ENCODE peak calls at places on chromosomes 2 and 18, in six cellular contexts. M is brain microvascular endothelial cell, N is breast epithelium, U is DND-41, C is left ventricle myocardium inferior, G is spleen. Y is an unnamed sample.
A peak's percentile ranks its signal among the peaks of the same experiment; 100 is the strongest.

GRCh38 chr2:191643425-191643824 is 34.5 kb upstream of the NABP1 start:
- DNase-seq in M (no peak), N (no peak), U (no peak), C (no peak), G (no peak), Y (no peak)

GRCh38 chr2:189151897-189152296 is 27.7 kb downstream of the COL5A2 start:
- DNase-seq in M (no peak), N (no peak), U (no peak), C (no peak), G (no peak), Y (no peak)

GRCh38 chr18:36711813-36712444 is 116.9 kb downstream of the TPGS2 start:
- DNase-seq in M (peak; percentile 75), N (no peak), U (no peak), C (peak; percentile 23), G (no peak), Y (peak; percentile 92)

GRCh38 chr18:79385749-79386341 is 9.9 kb upstream of the NFATC1 start:
- DNase-seq in M (no peak), N (no peak), U (no peak), C (no peak), G (peak; percentile 63), Y (peak; percentile 30)

GRCh38 chr18:26981373-26982082 is 116.0 kb upstream of the AQP4 start:
- DNase-seq in M (no peak), N (no peak), U (no peak), C (no peak), G (no peak), Y (no peak)

GRCh38 chr18:7002107-7002506 is 115.5 kb downstream of the LAMA1 start:
- DNase-seq in M (no peak), N (no peak), U (no peak), C (no peak), G (no peak), Y (no peak)

GRCh38 chr2:102397167-102397566 is 25.8 kb upstream of the IL18RAP start:
- DNase-seq in M (no peak), N (no peak), U (no peak), C (no peak), G (no peak), Y (no peak)

GRCh38 chr2:197152451-197153228 is 157.9 kb downstream of the ANKRD44 start:
- DNase-seq in M (peak; percentile 75), N (no peak), U (no peak), C (no peak), G (peak; percentile 83), Y (peak; percentile 27)

GRCh38 chr2:12950957-12951656 is 234.4 kb downstream of the TRIB2 start:
- DNase-seq in M (peak; percentile 78), N (no peak), U (peak; percentile 42), C (no peak), G (no peak), Y (peak; percentile 70)

GRCh38 chr2:227862227-227862740 is 9.1 kb upstream of the DAW1 start:
- DNase-seq in M (peak; percentile 79), N (no peak), U (peak; percentile 7), C (no peak), G (no peak), Y (no peak)

GRCh38 chr2:219228745-219229374 is 576 bp downstream of the ATG9A start:
- DNase-seq in M (no peak), N (no peak), U (no peak), C (no peak), G (peak; percentile 94), Y (no peak)

GRCh38 chr2:74991977-74992376 is 33.5 kb downstream of the POLE4 start:
- DNase-seq in M (peak; percentile 32), N (no peak), U (no peak), C (no peak), G (no peak), Y (peak; percentile 51)

GRCh38 chr2:127581050-127581345 is 45.5 kb downstream of the MYO7B start:
- DNase-seq in M (no peak), N (no peak), U (no peak), C (no peak), G (peak; percentile 41), Y (no peak)

GRCh38 chr2:158740591-158740990 is 54.5 kb upstream of the DAPL1 start:
- DNase-seq in M (peak; percentile 40), N (no peak), U (no peak), C (no peak), G (no peak), Y (peak; percentile 57)

GRCh38 chr2:234494361-234495075 is 2.4 kb downstream of the ARL4C start:
- DNase-seq in M (peak; percentile 55), N (no peak), U (peak; percentile 47), C (no peak), G (no peak), Y (peak; percentile 54)

GRCh38 chr2:174692256-174692830 is 71.9 kb downstream of the CHRNA1 start:
- DNase-seq in M (no peak), N (no peak), U (no peak), C (no peak), G (no peak), Y (peak; percentile 17)

GRCh38 chr2:231709636-231709980 is 1.3 kb downstream of the PTMA start:
- DNase-seq in M (no peak), N (no peak), U (peak; percentile 46), C (peak; percentile 51), G (peak; percentile 92), Y (no peak)

GRCh38 chr2:29802976-29803375 is 118.4 kb downstream of the ALK start:
- DNase-seq in M (no peak), N (no peak), U (no peak), C (no peak), G (no peak), Y (peak; percentile 7)

GRCh38 chr2:215423234-215423633 is 12.6 kb downstream of the FN1 start:
- DNase-seq in M (peak; percentile 27), N (no peak), U (no peak), C (no peak), G (no peak), Y (peak; percentile 24)

GRCh38 chr2:157751462-157752058 is 122.9 kb upstream of the ACVR1C start:
- DNase-seq in M (peak; percentile 36), N (peak; percentile 83), U (peak; percentile 15), C (no peak), G (no peak), Y (no peak)

GRCh38 chr18:74587446-74587845 is 10.2 kb upstream of the ZNF407 start:
- DNase-seq in M (no peak), N (no peak), U (no peak), C (no peak), G (no peak), Y (no peak)

GRCh38 chr2:107412981-107413380 is 413.7 kb upstream of the RGPD4 start:
- DNase-seq in M (peak; percentile 48), N (no peak), U (no peak), C (no peak), G (no peak), Y (no peak)

GRCh38 chr2:203973000-203973399 is 36.4 kb downstream of the ICOS start:
- DNase-seq in M (no peak), N (no peak), U (no peak), C (no peak), G (no peak), Y (no peak)

GRCh38 chr2:237714690-237715458 is 83.7 kb upstream of the RBM44 start:
- DNase-seq in M (peak; percentile 78), N (no peak), U (no peak), C (no peak), G (no peak), Y (no peak)

GRCh38 chr2:239608723-239609122 is 207.9 kb upstream of the HDAC4 start:
- DNase-seq in M (no peak), N (no peak), U (no peak), C (no peak), G (peak; percentile 71), Y (no peak)

GRCh38 chr2:95381212-95382127 is 21.0 kb upstream of the FAHD2A start:
- DNase-seq in M (no peak), N (peak; percentile 33), U (no peak), C (no peak), G (no peak), Y (no peak)

GRCh38 chr2:52976132-52976949 is 791.3 kb upstream of the CHAC2 start:
- DNase-seq in M (peak; percentile 33), N (no peak), U (no peak), C (no peak), G (no peak), Y (peak; percentile 17)

DNA sequence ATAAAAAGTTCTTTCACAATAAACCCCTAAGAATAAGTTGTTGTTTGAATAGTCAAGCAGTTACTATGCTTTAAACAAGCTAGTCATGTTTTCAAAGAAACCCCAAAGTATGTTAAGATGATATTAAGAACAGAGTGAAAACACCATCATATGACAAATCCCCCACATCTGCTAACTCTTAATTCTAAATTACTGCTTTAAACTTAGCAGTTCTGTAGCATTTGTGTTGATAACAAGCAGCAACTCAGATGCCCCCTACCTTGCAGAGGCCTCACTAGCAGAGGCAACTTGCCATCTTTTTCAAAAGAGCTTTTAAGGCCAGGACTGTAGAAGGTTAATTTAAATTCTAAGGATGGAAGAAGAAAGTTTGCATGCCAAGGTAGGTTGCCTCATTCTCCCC is 376.2 kb downstream of the SETBP1 start:
- DNase-seq in M (no peak), N (no peak), U (no peak), C (no peak), G (no peak), Y (peak; percentile 34)
- TF ChIP-seq CTCF in M (no peak), N (no peak), U (no peak), C (no peak), G (no peak), Y (no peak)

GRCh38 chr2:104873689-104874054 is 19.8 kb downstream of the POU3F3 start:
- DNase-seq in M (no peak), N (no peak), U (no peak), C (no peak), G (peak; percentile 72), Y (no peak)
- H3K4me3 ChIP-seq in M (no peak overlapping the region), N (peak overlapping the region; percentile 59), U (no peak overlapping the region), C (peak overlapping the region; percentile 72), G (peak overlapping the region; percentile 80), Y (no peak overlapping the region)

DNA sequence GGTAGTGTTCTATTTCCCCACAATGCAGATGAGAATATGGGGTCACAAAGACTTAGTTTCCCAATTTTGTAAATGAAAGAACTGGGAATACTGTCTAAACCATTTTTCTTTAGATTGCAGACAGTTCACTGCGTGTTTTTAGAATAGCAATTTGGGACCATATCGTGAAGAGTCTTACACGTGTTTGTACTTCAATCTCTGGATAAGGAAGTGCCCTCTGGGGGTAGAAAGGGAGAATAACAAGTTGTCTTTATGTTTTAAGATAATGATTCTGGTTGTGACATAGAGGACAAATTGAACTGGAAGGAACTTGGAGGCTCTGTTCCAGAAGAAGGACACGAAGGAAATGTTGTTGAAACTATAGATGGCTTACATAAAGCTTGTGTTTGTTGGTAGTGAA is 457.7 kb downstream of the CBLN2 start:
- DNase-seq in M (no peak), N (no peak), U (no peak), C (no peak), G (no peak), Y (no peak)
- TF ChIP-seq CTCF in M (peak; percentile 43), N (peak; percentile 42), U (peak; percentile 49), C (peak; percentile 20), G (peak; percentile 14), Y (no peak)

GRCh38 chr2:241950878-241951331 is 81.4 kb downstream of the RTP5 start:
- DNase-seq in M (peak; percentile 65), N (peak; percentile 79), U (peak; percentile 69), C (peak; percentile 72), G (peak; percentile 89), Y (peak; percentile 85)

GRCh38 chr2:241948901-241949735 is 79.6 kb downstream of the RTP5 start:
- DNase-seq in M (no peak), N (peak; percentile 52), U (no peak), C (no peak), G (peak; percentile 65), Y (no peak)

GRCh38 chr2:241949736-241950412 is 80.3 kb downstream of the RTP5 start:
- DNase-seq in M (no peak), N (peak; percentile 35), U (no peak), C (no peak), G (peak; percentile 45), Y (no peak)

GRCh38 chr2:241951920-241952319 is 82.4 kb downstream of the RTP5 start:
- DNase-seq in M (no peak), N (no peak), U (no peak), C (no peak), G (peak; percentile 60), Y (no peak)

GRCh38 chr2:241950413-241950863 is 80.9 kb downstream of the RTP5 start:
- DNase-seq in M (no peak), N (no peak), U (no peak), C (no peak), G (no peak), Y (no peak)
- H3K4me3 ChIP-seq in M (no peak overlapping the region), N (no peak overlapping the region), U (no peak overlapping the region), C (no peak overlapping the region), G (peak overlapping the region; percentile 28), Y (no peak overlapping the region)